ENCODE peak calls at places on chromosomes 5 and 9, in five cellular contexts. T is HepG2, Z is HCT116, F is K562, Y is GM12878. A is an unnamed sample.
A peak's percentile ranks its signal among the peaks of the same experiment; 100 is the strongest.

GRCh38 chr5:82614706-82615105 is 336.6 kb upstream of the RPS23 start:
- DNase-seq in T (no peak), Z (no peak), F (no peak), Y (no peak), A (no peak)

GRCh38 chr5:35461530-35461929 is 156.1 kb upstream of the SPEF2 start:
- DNase-seq in T (no peak), Z (no peak), F (no peak), Y (no peak), A (no peak)

GRCh38 chr5:129405222-129405621 is 54.9 kb upstream of the ADAMTS19 start:
- DNase-seq in T (no peak), Z (no peak), F (no peak), Y (no peak), A (no peak)

GRCh38 chr5:122053181-122054109 is 24.6 kb downstream of the LOX start:
- DNase-seq in T (no peak), Z (no peak), F (no peak), Y (no peak), A (no peak)

GRCh38 chr9:37963936-37964739 is 60.2 kb upstream of the SLC25A51 start:
- DNase-seq in T (peak; percentile 94), Z (no peak), F (no peak), Y (no peak), A (no peak)

GRCh38 chr5:73825219-73825618 is 199.2 kb downstream of the ARHGEF28 start:
- DNase-seq in T (no peak), Z (no peak), F (no peak), Y (no peak), A (no peak)

GRCh38 chr9:115369322-115369957 is 251.5 kb upstream of the TNC start:
- DNase-seq in T (no peak), Z (no peak), F (no peak), Y (no peak), A (no peak)

GRCh38 chr9:112489039-112489546 is 2.5 kb downstream of the KIAA1958 start:
- DNase-seq in T (peak; percentile 46), Z (no peak), F (no peak), Y (no peak), A (peak; percentile 39)

GRCh38 chr9:93107151-93107824 is 11.3 kb downstream of the CARD19 start:
- DNase-seq in T (no peak), Z (no peak), F (no peak), Y (no peak), A (no peak)

GRCh38 chr9:99052849-99053715 is 51.8 kb upstream of the TGFBR1 start:
- DNase-seq in T (no peak), Z (no peak), F (no peak), Y (no peak), A (no peak)

GRCh38 chr5:159442210-159442850 is 112.0 kb upstream of the IL12B start:
- DNase-seq in T (no peak), Z (no peak), F (no peak), Y (no peak), A (peak; percentile 53)

GRCh38 chr5:34876275-34876674 is 37.3 kb downstream of the TTC23L start:
- DNase-seq in T (no peak), Z (no peak), F (no peak), Y (no peak), A (no peak)

GRCh38 chr5:14721990-14722656 is 57.6 kb downstream of the OTULIN start:
- DNase-seq in T (peak; percentile 29), Z (no peak), F (no peak), Y (no peak), A (no peak)

GRCh38 chr9:69147041-69147834 is 26.8 kb upstream of the TJP2 start:
- DNase-seq in T (no peak), Z (no peak), F (no peak), Y (no peak), A (no peak)

GRCh38 chr5:54360089-54360488 is 49.7 kb upstream of the ARL15 start:
- DNase-seq in T (no peak), Z (no peak), F (no peak), Y (no peak), A (peak; percentile 17)

GRCh38 chr5:56493751-56494150 is 260.6 kb upstream of the ANKRD55 start:
- DNase-seq in T (no peak), Z (no peak), F (no peak), Y (no peak), A (no peak)

GRCh38 chr5:79702606-79703380 is 13.2 kb downstream of the CMYA5 start:
- DNase-seq in T (peak; percentile 10), Z (no peak), F (peak; percentile 44), Y (no peak), A (peak; percentile 60)

GRCh38 chr9:97571664-97572063 is 61.5 kb downstream of the TSTD2 start:
- DNase-seq in T (no peak), Z (no peak), F (no peak), Y (no peak), A (no peak)

GRCh38 chr9:107733530-107733907 is 243.9 kb upstream of the KLF4 start:
- DNase-seq in T (no peak), Z (no peak), F (no peak), Y (no peak), A (no peak)
- TF ChIP-seq REST in T (no peak), Z (no peak), F (no peak), Y (no peak), A (no peak)

GRCh38 chr9:107290619-107291018 is 7.5 kb downstream of the RAD23B start:
- DNase-seq in T (no peak), Z (no peak), F (no peak), Y (no peak), A (no peak)

GRCh38 chr9:107292811-107293554 is 9.9 kb downstream of the RAD23B start:
- DNase-seq in T (no peak), Z (no peak), F (no peak), Y (no peak), A (no peak)

GRCh38 chr9:107295995-107296394 is 12.9 kb downstream of the RAD23B start:
- DNase-seq in T (no peak), Z (no peak), F (no peak), Y (no peak), A (no peak)

GRCh38 chr9:107294756-107295155 is 11.7 kb downstream of the RAD23B start:
- DNase-seq in T (no peak), Z (no peak), F (no peak), Y (no peak), A (no peak)

DNA sequence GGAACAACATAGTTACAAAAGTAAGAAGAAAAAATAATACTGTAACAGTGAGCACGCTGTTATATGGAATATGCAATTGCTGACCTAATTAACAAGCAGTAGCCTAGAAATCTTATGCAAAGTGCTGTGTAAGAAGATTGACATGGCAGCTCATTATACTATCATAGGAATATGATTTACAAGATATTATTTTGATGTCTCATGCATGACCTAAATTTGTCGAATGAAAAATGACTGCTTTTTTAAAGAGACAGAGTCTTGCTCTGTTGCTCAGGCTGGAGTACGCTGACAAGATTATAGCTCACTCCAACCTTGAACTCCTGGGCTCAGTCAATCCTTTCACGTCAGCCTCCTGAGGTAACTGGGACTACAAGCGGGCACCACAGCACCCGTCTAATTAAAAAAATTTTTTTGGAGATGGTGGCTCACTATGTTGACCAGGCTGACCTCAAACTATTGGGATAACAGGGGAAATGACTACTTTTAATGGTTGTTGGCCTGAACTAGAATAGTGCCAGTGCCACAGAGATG is 10.5 kb downstream of the RAD23B start:
- DNase-seq in T (no peak), Z (no peak), F (no peak), Y (no peak), A (no peak)
- H3K4me3 ChIP-seq in T (no peak overlapping the region), Z (no peak overlapping the region), F (no peak overlapping the region), Y (no peak overlapping the region), A (no peak overlapping the region)

GRCh38 chr9:109910616-109911568 is 130.9 kb downstream of the PALM2AKAP2 start:
- DNase-seq in T (no peak), Z (no peak), F (no peak), Y (no peak), A (no peak)
- H3K4me1 ChIP-seq in T (peaks cover 25% of the 10 kb centered on the region), Z (peaks cover 19% of the 10 kb centered on the region), F (no peaks in the 10 kb centered on the region), Y (peaks cover 66% of the 10 kb centered on the region), A (peaks cover 28% of the 10 kb centered on the region)

DNA sequence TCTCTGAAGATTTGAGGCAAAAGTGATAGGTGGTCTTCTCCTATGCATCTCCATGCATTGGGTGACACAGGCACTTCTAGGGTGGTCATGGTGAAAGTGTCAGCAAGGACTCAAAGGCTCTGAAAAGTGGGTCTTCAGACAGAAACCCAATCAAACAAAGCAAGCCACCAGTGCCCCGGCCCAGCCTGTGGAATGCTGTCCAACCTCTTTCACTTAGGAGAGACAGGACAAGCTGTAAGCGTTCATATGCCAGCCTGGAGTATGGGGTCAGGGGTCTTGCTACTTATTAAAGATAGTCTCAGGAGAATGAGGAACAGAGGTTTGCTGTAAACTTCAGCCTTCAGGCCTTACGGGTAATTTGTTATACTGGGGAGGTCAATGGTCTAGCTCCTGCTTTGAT is 324.5 kb downstream of the GADD45G start:
- DNase-seq in T (no peak), Z (no peak), F (no peak), Y (no peak), A (no peak)
- TF ChIP-seq REST in T (no peak), Z (no peak), F (no peak), Y (no peak), A (no peak)

GRCh38 chr9:130327781-130328348 is 62.3 kb downstream of the HMCN2 start:
- DNase-seq in T (no peak), Z (no peak), F (no peak), Y (no peak), A (no peak)
- H3K4me3 ChIP-seq in T (no peak overlapping the region), Z (no peak overlapping the region), F (no peak overlapping the region), Y (no peak overlapping the region), A (no peak overlapping the region)

GRCh38 chr5:154771383-154771901 is 16.3 kb downstream of the LARP1 start:
- DNase-seq in T (no peak), Z (no peak), F (no peak), Y (no peak), A (peak; percentile 68)

GRCh38 chr5:154770111-154770510 is 14.9 kb downstream of the LARP1 start:
- DNase-seq in T (no peak), Z (no peak), F (no peak), Y (no peak), A (no peak)

GRCh38 chr5:154768207-154768606 is 13.0 kb downstream of the LARP1 start:
- DNase-seq in T (no peak), Z (no peak), F (no peak), Y (no peak), A (no peak)

GRCh38 chr5:154776167-154776566 is 21.0 kb downstream of the LARP1 start:
- DNase-seq in T (no peak), Z (no peak), F (no peak), Y (no peak), A (no peak)

DNA sequence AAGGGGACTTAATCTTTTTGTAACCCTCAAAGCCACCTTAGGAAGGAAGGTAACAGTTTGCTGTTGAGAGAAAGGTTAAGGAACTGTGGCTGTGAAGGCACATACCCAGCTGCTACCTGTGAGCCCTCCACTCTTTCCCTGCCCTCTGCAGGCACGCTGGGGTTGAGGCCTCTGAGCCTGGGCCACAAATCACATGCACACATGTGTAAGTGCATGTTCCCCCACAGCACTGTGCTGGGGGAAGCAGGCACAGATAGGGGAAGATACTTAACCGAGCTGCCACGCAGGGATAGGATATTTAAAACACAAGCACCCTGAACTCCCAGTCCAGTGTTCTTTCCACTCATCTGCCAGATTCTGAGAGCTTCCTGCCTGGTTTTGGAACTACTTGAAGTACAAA is 18.1 kb downstream of the LARP1 start:
- DNase-seq in T (no peak), Z (no peak), F (no peak), Y (no peak), A (no peak)
- H3K4me1 ChIP-seq in T (peaks cover 73% of the 10 kb centered on the region), Z (peaks cover 50% of the 10 kb centered on the region), F (peaks cover 50% of the 10 kb centered on the region), Y (peaks cover 22% of the 10 kb centered on the region), A (peaks cover 93% of the 10 kb centered on the region)

DNA sequence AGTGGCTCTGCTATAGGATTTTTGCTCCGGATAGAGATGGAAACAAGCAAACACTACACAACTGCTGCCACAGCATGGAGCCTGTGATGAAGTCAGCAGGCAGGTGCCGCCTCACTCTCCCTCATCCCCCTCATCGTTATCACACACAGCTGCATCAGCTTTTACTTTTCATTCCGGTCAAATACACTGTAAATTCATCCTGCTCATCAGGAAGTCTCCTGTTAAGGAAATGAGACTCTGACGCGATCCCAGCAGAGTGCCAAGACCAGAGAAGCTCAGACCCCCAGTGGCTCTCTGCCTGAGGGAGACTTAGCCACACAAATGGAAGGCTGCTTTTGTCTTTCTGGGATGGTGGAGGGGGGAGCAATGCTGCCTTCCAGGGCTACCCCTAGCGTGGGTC is 270.2 kb downstream of the ELAVL2 start:
- DNase-seq in T (no peak), Z (no peak), F (no peak), Y (no peak), A (peak; percentile 17)
- TF ChIP-seq REST in T (no peak), Z (no peak), F (no peak), Y (no peak), A (no peak)